ENCODE peak calls at places on chromosomes 3 and 15, in four cellular contexts. N is activated effector memory CD4-positive, alpha-beta T cell treated with anti-CD3 and anti-CD28 coated beads, Interleukin-2, amount 50 U/mL, for 16 hours; G is naive thymus-derived CD4-positive, alpha-beta T cell; V is HTR-8/SVneo. R is an unnamed sample.

GRCh38 chr15:64651573-64652260 is 123.7 kb downstream of the RBPMS2 start:
- DNase-seq in N (peak), G (peak), V (no peak), R (peak)

GRCh38 chr15:42650208-42651066 is 75.0 kb downstream of the STARD9 start:
- DNase-seq in N (peak), G (peak), V (peak), R (peak)

GRCh38 chr3:197524128-197524527 is 31.6 kb downstream of the BDH1 start:
- DNase-seq in N (no peak), G (no peak), V (no peak), R (no peak)

GRCh38 chr3:127779747-127780146 is 42.6 kb downstream of the MGLL start:
- DNase-seq in N (no peak), G (no peak), V (peak), R (no peak)

GRCh38 chr3:146177072-146177936 is 16.3 kb upstream of the PLOD2 start:
- DNase-seq in N (no peak), G (no peak), V (no peak), R (no peak)

GRCh38 chr3:62632510-62633294 is 242.5 kb downstream of the CADPS start:
- DNase-seq in N (no peak), G (no peak), V (no peak), R (no peak)

GRCh38 chr3:27720029-27720518 is 2.0 kb downstream of the EOMES start:
- DNase-seq in N (no peak), G (no peak), V (no peak), R (no peak)

GRCh38 chr15:59384507-59384906 is 11.8 kb upstream of the MYO1E start:
- DNase-seq in N (no peak), G (no peak), V (no peak), R (no peak)

GRCh38 chr3:61896251-61896650 is 334.9 kb downstream of the PTPRG start:
- DNase-seq in N (no peak), G (no peak), V (no peak), R (no peak)

GRCh38 chr15:50744601-50745000 is 20.9 kb downstream of the SPPL2A start:
- DNase-seq in N (no peak), G (no peak), V (no peak), R (no peak)

GRCh38 chr3:3705090-3705775 is 94.0 kb upstream of the LRRN1 start:
- DNase-seq in N (no peak), G (no peak), V (no peak), R (no peak)

GRCh38 chr3:88707837-88708236 is 399.6 kb upstream of the EPHA3 start:
- DNase-seq in N (no peak), G (no peak), V (no peak), R (no peak)

GRCh38 chr15:90885432-90886290 is 1.4 kb downstream of the FES start:
- DNase-seq in N (peak), G (peak), V (no peak), R (peak)

GRCh38 chr15:25169318-25169717 is 214.5 kb downstream of the SNRPN start:
- DNase-seq in N (peak), G (no peak), V (no peak), R (no peak)

GRCh38 chr15:38534691-38535090 is 29.9 kb downstream of the RASGRP1 start:
- DNase-seq in N (no peak), G (no peak), V (no peak), R (no peak)

GRCh38 chr15:99413955-99414754 is 151.6 kb upstream of the MEF2A start:
- DNase-seq in N (no peak), G (no peak), V (no peak), R (no peak)

GRCh38 chr3:168624892-168625291 is 529.2 kb upstream of the GOLIM4 start:
- DNase-seq in N (no peak), G (no peak), V (no peak), R (no peak)

GRCh38 chr3:167870743-167871142 is 135.2 kb downstream of the SERPINI1 start:
- DNase-seq in N (no peak), G (no peak), V (no peak), R (no peak)

GRCh38 chr3:82163907-82164520 is 402.6 kb upstream of the GBE1 start:
- DNase-seq in N (no peak), G (no peak), V (peak), R (no peak)

GRCh38 chr15:29785068-29785467 is 37.2 kb downstream of the TJP1 start:
- DNase-seq in N (no peak), G (no peak), V (no peak), R (no peak)

GRCh38 chr3:23664459-23664858 is 141.3 kb upstream of the UBE2E1 start:
- DNase-seq in N (no peak), G (no peak), V (no peak), R (no peak)

GRCh38 chr3:7433073-7433472 is 572.2 kb downstream of the GRM7 start:
- DNase-seq in N (no peak), G (no peak), V (no peak), R (no peak)

GRCh38 chr15:45641374-45641778 is 6.5 kb downstream of the SQOR start:
- DNase-seq in N (no peak), G (no peak), V (no peak), R (no peak)

GRCh38 chr3:146449584-146449983 is 19.8 kb downstream of the PLSCR2 start:
- DNase-seq in N (no peak), G (no peak), V (no peak), R (no peak)

GRCh38 chr3:192842711-192843436 is 74.8 kb downstream of the MB21D2 start:
- DNase-seq in N (no peak), G (no peak), V (no peak), R (no peak)

GRCh38 chr3:166663194-166663593 is 716.9 kb downstream of the ZBBX start:
- DNase-seq in N (no peak), G (no peak), V (no peak), R (no peak)

GRCh38 chr3:115766587-115767492 is 143.5 kb downstream of the GAP43 start:
- DNase-seq in N (no peak), G (no peak), V (no peak), R (no peak)

GRCh38 chr3:46705751-46706572 is 4.8 kb downstream of the TMIE start:
- DNase-seq in N (peak), G (no peak), V (peak), R (no peak)

GRCh38 chr15:67101981-67102929 is 36.9 kb downstream of the SMAD3 start:
- DNase-seq in N (peak), G (no peak), V (no peak), R (no peak)

R was measured in thyroid gland.